ENCODE peak calls at places on chromosome 5, in four cellular contexts. E is K562, O is HL-60, P is GM12878. S is an unnamed sample.

GRCh38 chr5:129670944-129671343 is 77.0 kb upstream of the MINAR2 start:
- DNase-seq in O (no peak), P (no peak), E (no peak), S (no peak)

GRCh38 chr5:173247050-173247449 is 12.0 kb upstream of the NKX2-5 start:
- DNase-seq in O (no peak), P (no peak), E (no peak), S (no peak)

GRCh38 chr5:65327582-65327981 is 154.1 kb downstream of the ADAMTS6 start:
- DNase-seq in P (no peak), O (no peak), E (no peak), S (no peak)

GRCh38 chr5:40112875-40113274 is 566.8 kb upstream of the PTGER4 start:
- DNase-seq in E (no peak), O (no peak), P (no peak), S (no peak)

GRCh38 chr5:178182158-178182876 is 4.9 kb downstream of the GMCL2 start:
- DNase-seq in E (peak), P (no peak), O (peak), S (no peak)

GRCh38 chr5:81006955-81007636 is 46.9 kb downstream of the RASGRF2 start:
- DNase-seq in P (no peak), E (no peak), O (no peak), S (no peak)

GRCh38 chr5:103474671-103475070 is 87.9 kb downstream of the NUDT12 start:
- DNase-seq in O (no peak), P (no peak), E (no peak), S (no peak)

GRCh38 chr5:89396262-89396975 is 513.4 kb upstream of the MEF2C start:
- DNase-seq in E (peak), O (peak), P (peak), S (no peak)

GRCh38 chr5:107671742-107672211 is 1.0 kb upstream of the EFNA5 start:
- DNase-seq in E (no peak), P (no peak), O (no peak), S (peak)

GRCh38 chr5:143932584-143932983 is 120.6 kb downstream of the HMHB1 start:
- DNase-seq in P (no peak), E (no peak), O (no peak), S (no peak)

GRCh38 chr5:129094924-129095797 is 612 bp downstream of the ISOC1 start:
- DNase-seq in P (peak), O (peak), E (peak), S (peak)

GRCh38 chr5:130692766-130693165 is 472.3 kb downstream of the HINT1 start:
- DNase-seq in P (no peak), O (no peak), E (no peak), S (no peak)

GRCh38 chr5:137146402-137146889 is 352.7 kb downstream of the SPOCK1 start:
- DNase-seq in O (no peak), P (no peak), E (no peak), S (no peak)

GRCh38 chr5:174571662-174572397 is 152.6 kb upstream of the MSX2 start:
- DNase-seq in E (no peak), P (no peak), O (no peak), S (no peak)

GRCh38 chr5:75335952-75336624 is 932 bp upstream of the HMGCR start:
- DNase-seq in O (no peak), P (peak), E (peak), S (peak)

GRCh38 chr5:181283347-181283746 is 22.4 kb upstream of the TRIM52 start:
- DNase-seq in O (no peak), E (no peak), P (no peak), S (no peak)

GRCh38 chr5:142246-142810 is 49.0 kb upstream of the LRRC14B start:
- DNase-seq in E (no peak), O (no peak), P (no peak), S (no peak)

GRCh38 chr5:170481839-170482238 is 22.0 kb upstream of the KCNIP1 start:
- DNase-seq in P (no peak), E (no peak), O (no peak), S (no peak)

GRCh38 chr5:54986269-54986654 is 869 bp upstream of the ESM1 start:
- DNase-seq in P (no peak), E (no peak), O (no peak), S (no peak)

GRCh38 chr5:54981928-54982327 is 3.5 kb downstream of the ESM1 start:
- DNase-seq in E (no peak), P (no peak), O (no peak), S (no peak)

GRCh38 chr5:54988218-54988617 is 2.8 kb upstream of the ESM1 start:
- DNase-seq in P (no peak), E (no peak), O (no peak), S (no peak)

GRCh38 chr5:54988817-54989216 is 3.4 kb upstream of the ESM1 start:
- DNase-seq in E (no peak), O (no peak), P (no peak), S (no peak)

DNA sequence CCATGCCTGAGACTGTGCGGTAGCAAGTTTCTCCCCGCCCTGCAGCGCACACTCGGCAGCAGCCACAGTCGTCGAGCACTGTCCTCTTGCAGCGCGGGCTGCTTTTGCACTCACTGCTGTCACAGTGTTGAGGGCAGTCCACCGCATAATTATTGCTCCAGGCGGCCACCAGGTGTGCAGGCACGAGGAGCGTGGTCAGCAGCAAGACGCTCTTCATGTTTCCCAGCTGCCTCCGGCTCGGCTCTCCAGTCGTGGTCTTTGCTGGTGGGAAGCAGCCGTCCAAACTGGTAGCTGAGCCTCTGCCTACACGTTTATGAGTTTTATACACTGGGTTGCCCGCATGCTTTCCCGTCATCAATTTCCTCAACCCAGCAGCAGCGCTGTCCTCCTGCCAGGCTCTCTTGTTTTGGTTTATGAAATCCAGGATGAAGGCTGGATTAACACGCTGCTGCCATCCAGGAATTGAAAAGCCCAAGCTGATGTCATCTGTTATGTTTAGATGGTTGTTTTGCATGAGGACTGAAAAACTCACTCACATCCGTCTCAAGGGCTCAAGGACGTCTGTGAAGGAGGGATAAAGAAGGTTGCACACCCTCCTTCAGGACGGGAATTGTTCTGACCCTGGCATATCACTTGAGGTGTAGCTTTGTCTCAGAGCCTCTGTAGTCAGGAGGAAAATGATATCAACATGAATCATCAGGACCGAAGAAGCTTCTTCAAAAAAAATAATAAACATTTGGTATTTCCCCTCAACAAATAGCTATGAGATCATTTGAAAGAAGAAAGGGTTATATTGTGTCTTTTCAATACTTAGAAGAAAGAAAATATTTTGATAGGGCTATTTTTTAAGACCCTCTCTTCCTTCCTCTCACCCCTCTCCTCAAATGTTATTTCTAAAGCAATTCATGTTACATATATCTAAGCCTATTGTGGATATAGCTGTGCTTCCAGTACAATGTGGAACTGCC is at the start of gene ESM1:
- DNase-seq in P (no peak), O (no peak), E (no peak), S (no peak)
- TF ChIP-seq SPI1 in P (no peak), O (no peak), E (no peak), S (no peak)

GRCh38 chr5:61697811-61698587 is 365.9 kb downstream of the ZSWIM6 start:
- DNase-seq in E (no peak), O (no peak), P (no peak), S (no peak)
- TF ChIP-seq POLR2AphosphoS5 in E (no peak), O (no peak), P (no peak), S (no peak)

GRCh38 chr5:83470516-83470915 is 1.0 kb upstream of the VCAN start:
- DNase-seq in E (no peak), O (no peak), P (no peak), S (no peak)

GRCh38 chr5:83464261-83464660 is 7.3 kb upstream of the VCAN start:
- DNase-seq in P (no peak), E (no peak), O (no peak), S (no peak)

GRCh38 chr5:83470920-83471404 is 582 bp upstream of the VCAN start:
- DNase-seq in P (no peak), E (no peak), O (no peak), S (no peak)

GRCh38 chr5:83469075-83469474 is 2.5 kb upstream of the VCAN start:
- DNase-seq in O (no peak), E (no peak), P (no peak), S (no peak)

DNA sequence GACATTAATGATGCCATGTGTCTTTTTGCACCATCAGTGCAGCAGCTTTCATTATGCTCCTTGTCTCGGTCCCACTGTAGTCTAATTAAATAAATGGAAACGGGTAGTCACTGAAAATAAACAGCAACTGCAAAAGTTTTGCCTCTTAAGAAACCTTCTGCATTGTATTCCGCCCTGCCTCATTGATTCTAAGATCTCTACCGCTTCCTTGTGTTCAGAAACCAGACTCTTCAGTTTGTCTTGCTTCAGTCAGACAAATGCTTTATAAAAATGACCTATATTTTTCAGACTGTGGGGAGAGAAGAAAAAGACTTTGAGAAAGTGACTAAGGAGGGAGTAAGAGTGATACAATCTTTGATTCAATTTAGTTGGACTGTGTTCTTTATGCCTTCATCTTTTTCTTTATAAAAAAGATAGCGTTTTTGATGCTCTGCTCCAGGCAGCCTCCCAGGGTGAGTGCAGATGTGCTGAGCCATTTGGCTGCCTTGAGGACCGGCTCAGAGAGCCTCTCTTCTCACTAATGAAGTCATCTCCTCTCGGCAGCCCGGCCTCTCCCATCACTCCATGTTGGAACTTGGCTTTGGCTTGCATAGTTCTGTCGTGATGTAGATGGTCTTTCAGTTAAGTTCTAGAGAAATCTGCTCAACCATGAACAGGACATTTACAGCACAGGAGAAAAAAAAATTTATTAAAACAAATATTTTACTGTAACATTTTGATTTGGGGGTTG is 4.1 kb upstream of the VCAN start:
- DNase-seq in P (no peak), E (no peak), O (no peak), S (no peak)
- TF ChIP-seq SPI1 in P (no peak), E (no peak), O (no peak), S (no peak)

GRCh38 chr5:139385061-139385889 is 2.2 kb upstream of the SLC23A1 start:
- DNase-seq in P (no peak), E (peak), O (peak), S (no peak)
- TF ChIP-seq POLR2AphosphoS5 in P (no peak), E (no peak), O (no peak), S (no peak)

DNA sequence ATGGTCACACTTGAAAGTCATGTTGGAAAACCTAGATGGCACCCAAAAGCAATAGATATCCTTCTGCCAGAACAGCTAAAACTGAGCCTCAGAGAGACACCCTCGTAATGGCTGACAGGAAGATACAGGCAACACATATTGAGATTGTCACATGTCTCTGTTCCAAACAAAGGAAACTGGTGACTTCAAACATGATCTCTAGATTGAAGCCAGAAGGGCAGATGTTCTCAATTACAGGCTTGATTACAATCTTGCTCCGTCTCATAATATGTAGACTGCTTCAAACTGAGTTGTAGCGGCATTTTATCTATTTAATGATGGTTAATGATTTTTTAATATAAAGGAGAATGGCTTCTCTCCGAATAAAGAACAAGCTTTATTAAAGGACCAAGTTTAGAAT is 774.3 kb downstream of the KCTD16 start:
- DNase-seq in E (no peak), O (no peak), P (no peak), S (no peak)
- TF ChIP-seq SPI1 in E (no peak), O (no peak), P (no peak), S (no peak)

GRCh38 chr5:16617272-16617973 is 626 bp upstream of the RETREG1 start:
- DNase-seq in P (no peak), O (no peak), E (no peak), S (no peak)

GRCh38 chr5:16616536-16617271 is at the start of gene RETREG1:
- DNase-seq in O (peak), E (no peak), P (no peak), S (peak)

GRCh38 chr5:16619136-16619535 is 2.3 kb upstream of the RETREG1 start:
- DNase-seq in P (no peak), O (no peak), E (no peak), S (no peak)

GRCh38 chr5:16618138-16618897 is 1.5 kb upstream of the RETREG1 start:
- DNase-seq in O (no peak), E (no peak), P (no peak), S (no peak)

GRCh38 chr5:16615737-16616535 is 861 bp downstream of the RETREG1 start:
- DNase-seq in P (no peak), O (no peak), E (no peak), S (no peak)
- TF ChIP-seq POLR2AphosphoS5 in P (no peak), O (no peak), E (no peak), S (no peak)

DNA sequence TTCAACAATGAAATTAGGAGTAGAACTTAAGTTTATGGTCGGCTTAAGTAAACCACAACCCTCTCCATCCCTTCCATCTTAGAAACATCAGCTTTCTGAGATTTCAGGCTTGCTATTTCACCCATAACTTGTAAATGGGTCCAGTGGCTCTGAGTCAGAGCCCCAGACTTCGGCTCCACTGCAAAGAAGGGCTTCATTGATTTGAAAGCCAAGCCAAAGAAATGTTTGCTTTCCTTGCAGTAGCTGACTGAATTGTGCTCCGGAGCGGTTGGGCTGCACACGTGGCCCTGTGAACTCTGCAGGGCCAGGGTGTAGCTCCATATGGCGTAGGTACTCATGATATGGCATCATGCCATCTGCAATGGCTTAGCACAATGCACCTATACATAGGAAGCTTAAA is 57.0 kb downstream of the NREP start:
- DNase-seq in O (no peak), P (no peak), E (no peak), S (no peak)
- TF ChIP-seq SPI1 in O (no peak), P (no peak), E (no peak), S (no peak)

S was measured in GM12891.